ENCODE peak calls at places on chromosomes 2 and 18, in four cellular contexts. K is cardiac fibroblast, U is T-helper 17 cell, P is hypothalamus. Q is an unnamed sample.

GRCh38 chr2:238431431-238431830 is 4.7 kb downstream of the ASB1 start:
- DNase-seq in K (no peak), U (no peak), P (no peak), Q (no peak)

GRCh38 chr2:119531292-119531691 is 7.0 kb upstream of the SCTR start:
- DNase-seq in P (no peak), K (no peak), U (no peak), Q (no peak)

GRCh38 chr2:34408100-34408499 is 809.0 kb upstream of the FAM98A start:
- DNase-seq in U (no peak), P (no peak), K (no peak), Q (no peak)

GRCh38 chr2:228723599-228723998 is 542.1 kb upstream of the SPHKAP start:
- DNase-seq in K (no peak), P (no peak), U (no peak), Q (no peak)

GRCh38 chr18:9139400-9140039 is 2.9 kb downstream of the ANKRD12 start:
- DNase-seq in K (no peak), U (no peak), P (no peak), Q (no peak)

GRCh38 chr2:62215306-62216064 is 19.6 kb downstream of the B3GNT2 start:
- DNase-seq in P (no peak), K (no peak), U (no peak), Q (no peak)

GRCh38 chr18:23908827-23909226 is 105.7 kb upstream of the TTC39C start:
- DNase-seq in U (no peak), K (no peak), P (no peak), Q (no peak)

GRCh38 chr2:225038076-225038571 is 4.1 kb downstream of the DOCK10 start:
- DNase-seq in K (no peak), U (no peak), P (no peak), Q (no peak)

GRCh38 chr18:25168011-25168410 is 184.0 kb downstream of the ZNF521 start:
- DNase-seq in U (no peak), P (no peak), K (no peak), Q (no peak)

GRCh38 chr2:60707750-60708371 is 48.2 kb upstream of the PAPOLG start:
- DNase-seq in P (no peak), U (no peak), K (peak; percentile 53), Q (no peak)

GRCh38 chr18:22412502-22412901 is 5.2 kb downstream of the CTAGE1 start:
- DNase-seq in K (peak; percentile 76), P (no peak), U (no peak), Q (no peak)